ENCODE peak calls at places on chromosomes 7 and 10, in six cellular contexts. P is fibroblast of the aortic adventitia, A is H9, U is lower leg skin, Q is heart left ventricle, S is kidney epithelial cell. K is an unnamed sample.

GRCh38 chr7:105905209-105905910 is 29.0 kb upstream of the ATXN7L1 start:
- DNase-seq in P (no peak), A (peak; percentile 49), U (no peak), Q (no peak), S (no peak), K (no peak)

GRCh38 chr7:115600196-115600595 is 430.4 kb downstream of the TFEC start:
- DNase-seq in P (peak; percentile 37), A (no peak), U (no peak), Q (no peak), S (no peak), K (no peak)

GRCh38 chr7:29208410-29209250 is 14.1 kb downstream of the CHN2 start:
- DNase-seq in P (no peak), A (no peak), U (no peak), Q (no peak), S (no peak), K (no peak)

GRCh38 chr10:102602272-102603045 is 41.8 kb upstream of the TRIM8 start:
- DNase-seq in P (peak; percentile 87), A (no peak), U (no peak), Q (no peak), S (no peak), K (no peak)

GRCh38 chr7:128831994-128832879 is 2.0 kb downstream of the FLNC start:
- DNase-seq in P (peak; percentile 43), A (peak; percentile 78), U (no peak), Q (peak; percentile 68), S (no peak), K (no peak)

GRCh38 chr10:70742537-70743429 is 42.4 kb downstream of the TBATA start:
- DNase-seq in P (peak; percentile 89), A (no peak), U (no peak), Q (peak; percentile 75), S (no peak), K (no peak)

GRCh38 chr7:44638611-44639557 is 32.5 kb downstream of the OGDH start:
- DNase-seq in P (peak; percentile 75), A (peak; percentile 64), U (peak; percentile 95), Q (peak; percentile 60), S (peak; percentile 52), K (peak; percentile 81)

GRCh38 chr7:24854866-24855265 is 97.6 kb upstream of the GSDME start:
- DNase-seq in P (peak; percentile 33), A (no peak), U (no peak), Q (no peak), S (no peak), K (no peak)

GRCh38 chr10:122515588-122516231 is 44.8 kb upstream of the DMBT1 start:
- DNase-seq in P (no peak), A (no peak), U (no peak), Q (peak; percentile 28), S (peak; percentile 69), K (no peak)

GRCh38 chr10:60175418-60175817 is 214.3 kb downstream of the ANK3 start:
- DNase-seq in P (peak; percentile 22), A (no peak), U (no peak), Q (no peak), S (no peak), K (no peak)

GRCh38 chr10:44963772-44964633 is 4.4 kb downstream of the RASSF4 start:
- DNase-seq in P (no peak), A (peak; percentile 48), U (peak; percentile 89), Q (peak; percentile 66), S (no peak), K (peak; percentile 72)

GRCh38 chr10:68208424-68209042 is 23.4 kb downstream of the ATOH7 start:
- DNase-seq in P (peak; percentile 82), A (peak; percentile 93), U (no peak), Q (no peak), S (peak; percentile 23), K (no peak)

GRCh38 chr7:150737265-150738055 is at the start of gene GIMAP5:
- DNase-seq in P (no peak), A (no peak), U (no peak), Q (peak; percentile 55), S (no peak), K (no peak)

GRCh38 chr7:27193335-27194001 is 6.4 kb downstream of the HOXA13 start:
- DNase-seq in P (no peak), A (peak; percentile 43), U (peak; percentile 75), Q (no peak), S (no peak), K (no peak)

GRCh38 chr10:102347236-102347828 is 48.2 kb upstream of the NFKB2 start:
- DNase-seq in P (peak; percentile 57), A (peak; percentile 70), U (no peak), Q (peak; percentile 27), S (no peak), K (no peak)

GRCh38 chr10:101007915-101008822 is 8.6 kb downstream of the LZTS2 start:
- DNase-seq in P (no peak), A (no peak), U (no peak), Q (no peak), S (no peak), K (no peak)

GRCh38 chr10:76298329-76298728 is 866.9 kb downstream of the LRMDA start:
- DNase-seq in P (no peak), A (no peak), U (no peak), Q (no peak), S (no peak), K (no peak)

GRCh38 chr7:1555813-1556540 is at the start of gene TMEM184A:
- DNase-seq in P (no peak), A (peak; percentile 86), U (no peak), Q (no peak), S (peak; percentile 41), K (no peak)

DNA sequence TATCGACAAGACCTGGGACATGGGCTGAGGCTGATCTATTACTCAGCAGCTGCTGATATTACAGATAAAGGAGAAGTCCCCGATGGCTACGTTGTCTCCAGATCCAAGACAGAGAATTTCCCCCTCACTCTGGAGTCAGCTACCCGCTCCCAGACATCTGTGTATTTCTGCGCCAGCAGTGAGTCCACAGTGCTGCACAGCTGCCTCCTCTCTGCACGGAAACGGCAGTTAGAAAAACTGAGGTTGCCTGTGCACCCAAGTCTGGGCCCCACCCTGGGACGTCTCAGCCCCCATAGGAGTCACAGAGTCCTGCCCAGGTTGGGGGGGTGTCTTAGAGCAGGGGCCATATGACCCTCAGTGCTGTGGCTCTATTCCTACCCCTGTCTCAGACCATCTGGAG is 167.4 kb upstream of the PRSS58 start:
- DNase-seq in P (no peak), A (no peak), U (no peak), Q (no peak), S (no peak), K (no peak)
- TF ChIP-seq CTCF in P (no peak), A (no peak), U (no peak), Q (no peak), S (no peak), K (no peak)

DNA sequence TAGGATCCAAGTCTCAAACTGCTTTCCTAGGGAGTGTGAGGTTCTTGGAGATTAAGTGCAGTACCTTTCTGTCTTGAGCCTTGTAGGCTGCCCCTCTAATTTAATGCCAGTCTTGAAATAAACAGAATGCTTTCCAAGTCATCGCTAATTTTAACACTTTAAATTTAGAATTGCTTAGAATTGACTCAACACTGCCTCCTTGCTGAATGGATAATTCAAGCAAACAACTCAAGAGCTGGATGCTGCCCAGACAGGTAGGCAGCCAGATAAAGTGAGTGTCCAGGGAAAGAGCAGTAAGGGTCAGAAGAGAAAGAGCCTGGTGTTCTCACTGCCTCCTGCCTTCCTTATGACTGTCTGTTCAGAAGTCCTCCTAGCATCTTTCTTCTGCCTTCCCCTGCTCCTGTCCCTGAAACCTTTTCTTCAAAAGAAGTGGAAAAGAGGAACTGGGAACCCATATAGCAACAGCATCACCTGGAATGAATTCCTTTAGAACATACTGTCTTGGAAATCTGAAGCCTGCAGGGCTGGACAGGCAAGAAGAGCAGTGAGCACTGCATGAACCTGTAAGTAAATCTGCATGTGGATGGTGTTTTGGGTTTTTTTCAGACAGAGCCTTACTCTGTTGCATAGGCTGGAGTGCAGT is 3.1 kb upstream of the GOT1 start:
- DNase-seq in P (no peak), A (no peak), U (no peak), Q (no peak), S (no peak), K (no peak)
- TF ChIP-seq CTCF in P (no peak), A (peak; percentile 46), U (no peak), Q (peak; percentile 6), S (peak; percentile 25), K (peak; percentile 25)

GRCh38 chr7:45971661-45972175 is 50.6 kb upstream of the IGFBP3 start:
- DNase-seq in P (no peak), A (no peak), U (peak; percentile 50), Q (no peak), S (no peak), K (no peak)

GRCh38 chr7:45972629-45973312 is 51.7 kb upstream of the IGFBP3 start:
- DNase-seq in P (no peak), A (no peak), U (peak; percentile 72), Q (no peak), S (no peak), K (no peak)

GRCh38 chr7:45969940-45970339 is 48.9 kb upstream of the IGFBP3 start:
- DNase-seq in P (no peak), A (no peak), U (peak; percentile 34), Q (no peak), S (no peak), K (no peak)

GRCh38 chr7:45970454-45970853 is 49.4 kb upstream of the IGFBP3 start:
- DNase-seq in P (no peak), A (no peak), U (peak; percentile 37), Q (no peak), S (no peak), K (no peak)

DNA sequence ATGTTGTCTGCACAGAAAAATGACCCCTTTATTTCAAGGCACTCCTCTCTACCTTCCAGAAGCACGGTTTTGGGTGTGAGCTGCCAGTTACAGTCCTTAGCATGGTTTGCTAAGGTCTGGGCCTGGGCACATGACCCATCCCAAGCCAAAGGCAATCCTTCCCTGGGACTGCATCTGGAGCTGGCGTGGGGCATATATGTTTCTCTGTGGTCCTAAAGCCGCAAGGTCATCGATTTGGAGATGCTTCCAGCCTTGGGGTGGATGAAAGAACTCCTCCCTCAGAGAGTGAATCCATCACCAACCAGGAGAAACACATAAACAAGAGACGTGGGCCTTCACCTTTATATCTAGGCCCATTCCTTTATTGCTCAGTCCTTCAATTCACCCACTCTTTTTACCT is 50.1 kb upstream of the IGFBP3 start:
- DNase-seq in P (no peak), A (no peak), U (no peak), Q (no peak), S (no peak), K (no peak)
- TF ChIP-seq CTCF in P (no peak), A (no peak), U (no peak), Q (no peak), S (no peak), K (no peak)

GRCh38 chr7:15723840-15724239 is 37.4 kb upstream of the MEOX2 start:
- DNase-seq in P (peak; percentile 63), A (no peak), U (no peak), Q (no peak), S (no peak), K (no peak)

GRCh38 chr7:15725036-15725435 is 38.6 kb upstream of the MEOX2 start:
- DNase-seq in P (no peak), A (no peak), U (no peak), Q (no peak), S (no peak), K (no peak)

GRCh38 chr7:15720849-15721471 is 34.5 kb upstream of the MEOX2 start:
- DNase-seq in P (peak; percentile 77), A (no peak), U (no peak), Q (peak; percentile 33), S (no peak), K (no peak)
- TF ChIP-seq CTCF in P (peak; percentile 72), A (peak; percentile 91), U (no peak), Q (peak; percentile 63), S (peak; percentile 72), K (peak; percentile 72)

K was measured in osteocyte.